ENCODE peak calls at places on chromosome 22, in four cellular contexts. A is heart right ventricle, X is caudate nucleus, G is hepatic stellate cell. P is an unnamed sample.

GRCh38 chr22:38870791-38871359 is 1.1 kb downstream of the CBX6 start:
- DNase-seq in A (no peak), X (no peak), G (no peak), P (no peak)

GRCh38 chr22:17988800-17989513 is 35.4 kb downstream of the MICAL3 start:
- DNase-seq in A (no peak), X (no peak), G (no peak), P (no peak)

GRCh38 chr22:17131686-17132085 is 10.5 kb upstream of the TMEM121B start:
- DNase-seq in A (no peak), X (peak; percentile 73), G (no peak), P (no peak)

GRCh38 chr22:44591146-44591790 is 93.2 kb upstream of the RTL6 start:
- DNase-seq in A (no peak), X (no peak), G (no peak), P (no peak)

GRCh38 chr22:45664136-45664646 is 7.4 kb upstream of the ATXN10 start:
- DNase-seq in A (no peak), X (no peak), G (no peak), P (no peak)

GRCh38 chr22:22877523-22878210 is 9.9 kb upstream of the IGLL5 start:
- DNase-seq in A (peak; percentile 67), X (no peak), G (peak; percentile 58), P (peak; percentile 92)

GRCh38 chr22:38879102-38879729 is 7.2 kb upstream of the CBX6 start:
- DNase-seq in A (no peak), X (no peak), G (no peak), P (peak; percentile 23)

GRCh38 chr22:19599004-19599403 is 74.8 kb upstream of the CLDN5 start:
- DNase-seq in A (no peak), X (no peak), G (no peak), P (no peak)

GRCh38 chr22:49956914-49957825 is 3.4 kb upstream of the PIM3 start:
- DNase-seq in A (peak; percentile 8), X (no peak), G (no peak), P (no peak)

GRCh38 chr22:38490475-38490874 is 15.6 kb downstream of the DDX17 start:
- DNase-seq in A (no peak), X (no peak), G (no peak), P (no peak)

GRCh38 chr22:49866646-49867045 is 13.0 kb downstream of the ZBED4 start:
- DNase-seq in A (no peak), X (no peak), G (no peak), P (no peak)

GRCh38 chr22:19137384-19138216 is 6.5 kb downstream of the TSSK2 start:
- DNase-seq in A (no peak), X (no peak), G (no peak), P (no peak)

GRCh38 chr22:44459041-44459440 is 39.0 kb downstream of the RTL6 start:
- DNase-seq in A (no peak), X (no peak), G (no peak), P (no peak)

P was measured in lower leg skin.